ENCODE peak calls at places on chromosomes 16 and 17, in six cellular contexts. R is IMR-90, X is neuronal stem cell, F is mesenchymal stem cell, P is H1, Q is mesendoderm. D is an unnamed sample.

GRCh38 chr17:56047321-56047720 is 106.0 kb upstream of the ANKFN1 start:
- DNase-seq in F (no peak), P (no peak), Q (no peak), X (no peak), R (no peak), D (no peak)

GRCh38 chr17:30191072-30191471 is 44.4 kb downstream of the SLC6A4 start:
- DNase-seq in R (no peak), Q (no peak), P (no peak), F (no peak), X (no peak), D (no peak)

GRCh38 chr17:61403846-61404701 is 4.4 kb downstream of the TBX2 start:
- DNase-seq in F (peak), Q (no peak), R (peak), X (no peak), P (no peak), D (peak)

GRCh38 chr17:64009571-64010402 is 10.6 kb downstream of the ICAM2 start:
- DNase-seq in P (no peak), Q (no peak), X (no peak), R (peak), F (peak), D (no peak)

GRCh38 chr16:29664133-29664912 is 1.3 kb downstream of the SPN start:
- DNase-seq in R (no peak), X (no peak), F (no peak), P (no peak), Q (no peak), D (no peak)

GRCh38 chr16:74372953-74373846 is 2.9 kb upstream of the NPIPB15 start:
- DNase-seq in X (no peak), Q (no peak), F (no peak), R (no peak), P (no peak), D (no peak)

GRCh38 chr16:57314161-57314785 is 29.8 kb upstream of the PLLP start:
- DNase-seq in X (no peak), Q (no peak), F (peak), P (no peak), R (no peak), D (no peak)

GRCh38 chr16:4218202-4218601 is 23.7 kb downstream of the SRL start:
- DNase-seq in Q (no peak), X (no peak), F (no peak), P (no peak), R (no peak), D (no peak)

GRCh38 chr17:44221072-44221861 is 1.8 kb upstream of the UBTF start:
- DNase-seq in P (no peak), Q (peak), R (peak), X (peak), F (peak), D (peak)

GRCh38 chr17:21119247-21119944 is 7.4 kb upstream of the DHRS7B start:
- DNase-seq in F (peak), P (no peak), X (peak), Q (peak), R (peak), D (peak)

GRCh38 chr17:9647014-9647413 is 1.7 kb downstream of the USP43 start:
- DNase-seq in Q (peak), F (peak), R (no peak), P (no peak), X (peak), D (peak)

GRCh38 chr17:70905796-70906195 is 736.5 kb downstream of the KCNJ2 start:
- DNase-seq in P (no peak), X (no peak), Q (peak), R (peak), F (peak), D (no peak)

GRCh38 chr17:79446347-79446746 is 164.5 kb downstream of the RBFOX3 start:
- DNase-seq in R (no peak), X (no peak), P (no peak), F (no peak), Q (no peak), D (no peak)

GRCh38 chr16:71357681-71358080 is 842 bp upstream of the CALB2 start:
- DNase-seq in X (no peak), P (no peak), F (no peak), R (no peak), Q (no peak), D (peak)

DNA sequence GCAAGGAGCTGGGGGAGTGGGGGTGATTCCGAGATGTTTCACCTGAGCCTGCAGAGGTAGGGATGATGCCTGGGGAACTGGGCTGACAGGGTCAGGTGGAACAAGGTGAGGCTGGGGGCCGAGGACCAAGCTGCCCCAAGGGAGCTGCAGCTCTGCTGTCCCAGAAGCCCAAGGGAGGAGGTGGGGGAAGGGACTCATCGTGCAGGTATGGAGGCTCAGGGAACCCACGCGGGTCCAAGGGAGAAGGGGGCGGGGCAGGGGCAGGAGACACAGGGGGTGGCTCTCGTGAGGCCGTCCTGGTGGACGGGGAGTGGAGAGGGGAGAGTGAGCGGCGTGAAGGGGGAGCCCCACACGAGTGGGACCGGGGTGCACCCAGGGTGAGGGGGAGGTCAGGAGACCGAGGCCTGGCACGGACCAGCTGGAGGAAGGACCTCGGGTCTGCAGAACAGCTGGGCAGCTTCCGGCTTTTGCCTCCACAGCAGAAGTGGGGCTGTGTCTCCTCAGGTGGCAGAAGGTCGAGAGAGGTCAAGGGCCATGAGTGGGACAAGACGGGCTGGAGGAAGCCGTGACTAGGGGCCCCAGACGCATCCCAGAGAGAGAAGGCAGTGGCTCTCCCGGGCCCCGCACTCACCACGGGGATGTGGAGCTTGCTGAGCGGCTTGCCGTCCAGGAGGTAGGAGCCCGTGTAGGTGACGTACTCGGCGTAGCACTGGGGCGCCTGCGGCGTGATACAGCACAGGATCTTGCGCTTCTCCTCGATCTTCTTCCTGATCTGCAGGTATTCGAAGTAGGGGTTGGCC is 61.1 kb downstream of the ZNF778 start:
- DNase-seq in P (no peak), X (no peak), R (no peak), Q (no peak), F (no peak), D (no peak)
- H3K4ac ChIP-seq in P (no peak), X (no peak), R (no peak), Q (no peak), F (no peak), D (no peak)

GRCh38 chr17:59443106-59443505 is 111.7 kb downstream of the YPEL2 start:
- DNase-seq in X (no peak), P (no peak), Q (no peak), R (no peak), F (no peak), D (no peak)
- H2BK15ac ChIP-seq in X (no peak), P (no peak), Q (no peak), R (no peak), F (no peak), D (no peak)

DNA sequence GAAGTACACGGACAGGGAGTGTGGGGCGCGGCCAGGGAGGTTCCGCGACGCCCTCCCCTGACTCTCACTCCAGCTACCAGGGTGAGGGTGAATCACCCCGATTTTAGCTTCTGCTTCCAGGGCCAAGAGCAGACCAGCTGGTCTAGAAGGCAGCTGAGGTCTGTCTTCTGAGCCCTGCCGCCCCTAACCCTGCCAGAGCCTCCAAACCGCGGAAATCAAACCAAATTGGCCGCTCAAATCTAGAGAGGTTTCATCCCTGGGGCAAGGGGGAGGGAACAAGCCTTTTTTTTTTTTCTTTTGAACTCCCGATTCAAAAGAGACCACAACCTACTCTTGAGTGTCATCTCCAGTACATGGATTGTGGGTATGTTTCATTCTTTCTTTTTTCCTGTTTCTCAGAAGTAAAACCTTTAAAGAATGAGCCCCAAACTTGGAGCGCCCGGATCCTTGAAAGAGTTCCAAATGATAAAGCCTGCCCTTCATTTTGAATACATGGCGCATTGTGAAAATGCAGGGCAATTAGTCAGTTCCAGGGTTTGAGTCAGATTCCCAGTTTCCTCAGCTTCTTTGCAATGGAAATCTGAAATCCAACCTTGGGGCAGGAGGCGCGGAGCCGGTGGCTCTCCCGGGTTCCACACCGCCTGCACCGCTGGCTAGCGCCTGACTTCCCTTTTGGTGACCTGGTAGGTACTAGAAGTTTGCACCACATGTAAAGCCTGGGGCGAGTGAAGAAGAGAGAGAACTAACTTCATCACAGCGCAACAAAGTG is 16.5 kb upstream of the ZFHX3 start:
- DNase-seq in F (peak), R (peak), P (no peak), Q (peak), X (peak), D (peak)
- H3K4ac ChIP-seq in F (no peak), R (peak), P (no peak), Q (no peak), X (no peak), D (no peak)

GRCh38 chr16:230949-231348 is 1.7 kb upstream of the LUC7L start:
- DNase-seq in F (no peak), P (no peak), X (no peak), Q (no peak), R (no peak), D (no peak)

GRCh38 chr16:228151-228855 is 946 bp downstream of the LUC7L start:
- DNase-seq in R (peak), F (no peak), Q (peak), P (no peak), X (no peak), D (no peak)

GRCh38 chr16:228917-229730 is at the start of gene LUC7L:
- DNase-seq in Q (peak), R (peak), X (peak), P (peak), F (peak), D (peak)

GRCh38 chr16:234468-235305 is at the start of gene FAM234A:
- DNase-seq in R (peak), P (peak), Q (peak), X (peak), F (peak), D (peak)

GRCh38 chr16:229731-230281 is 557 bp upstream of the LUC7L start:
- DNase-seq in Q (no peak), X (no peak), R (no peak), F (no peak), P (no peak), D (no peak)
- H2BK15ac ChIP-seq in Q (no peak), X (no peak), R (no peak), F (no peak), P (no peak), D (no peak)